ENCODE peak calls at places on chromosomes 4 and X, in ten cellular contexts. X, D, N, A, M, G, P, O, E and H are unnamed samples.

GRCh38 chr4:169089004-169089403 is 78.9 kb upstream of the CBR4 start:
- DNase-seq in M (no peak), D (no peak), N (no peak), E (no peak), A (peak), O (no peak), P (no peak), X (no peak), G (no peak), H (no peak)

GRCh38 chrX:40153335-40154221 is 55.8 kb upstream of the BCOR start:
- DNase-seq in X (no peak), G (peak), E (peak), P (no peak), N (no peak), M (peak), A (peak), O (no peak), D (peak), H (peak)

GRCh38 chrX:153460826-153461225 is 9.6 kb downstream of the HAUS7 start:
- DNase-seq in X (peak), M (peak), N (no peak), P (no peak), O (no peak), D (no peak), A (peak), G (peak), E (peak), H (no peak)

GRCh38 chrX:43631841-43632240 is 24.3 kb upstream of the MAOA start:
- DNase-seq in X (no peak), A (no peak), G (no peak), E (no peak), O (no peak), N (no peak), P (no peak), M (no peak), D (no peak), H (no peak)

GRCh38 chrX:1111543-1112300 is 100.7 kb downstream of the CRLF2 start:
- DNase-seq in G (no peak), D (no peak), N (no peak), P (no peak), X (no peak), E (no peak), A (no peak), M (no peak), O (no peak), H (no peak)

GRCh38 chr4:184400375-184400870 is 73.9 kb downstream of the IRF2 start:
- DNase-seq in D (no peak), M (no peak), X (no peak), E (no peak), A (no peak), O (no peak), G (no peak), N (no peak), P (no peak), H (no peak)

GRCh38 chr4:151302432-151302831 is 23.0 kb downstream of the SH3D19 start:
- DNase-seq in G (no peak), O (no peak), E (no peak), P (no peak), N (no peak), X (peak), D (no peak), M (no peak), A (no peak), H (no peak)

GRCh38 chrX:46328133-46328532 is 217.1 kb downstream of the ZNF674 start:
- DNase-seq in A (no peak), O (no peak), E (no peak), N (no peak), X (no peak), M (no peak), G (no peak), P (no peak), D (no peak), H (no peak)

GRCh38 chr4:125316781-125317525 is 2.2 kb downstream of the FAT4 start:
- DNase-seq in O (no peak), N (no peak), A (no peak), D (peak), M (peak), X (no peak), G (peak), P (peak), E (peak), H (peak)

GRCh38 chr4:126564283-126564854 is 1068.4 kb upstream of the INTU start:
- DNase-seq in X (no peak), P (no peak), N (no peak), O (no peak), E (no peak), D (no peak), M (no peak), G (no peak), A (no peak), H (no peak)

GRCh38 chr4:44493924-44494323 is 45.3 kb upstream of the KCTD8 start:
- DNase-seq in G (peak), E (no peak), N (no peak), X (peak), O (no peak), D (no peak), M (peak), P (no peak), A (peak), H (no peak)

GRCh38 chrX:37349131-37350033 is at the start of gene PRRG1:
- DNase-seq in D (peak), N (peak), M (peak), G (peak), O (no peak), P (peak), A (peak), X (peak), E (peak), H (peak)

GRCh38 chr4:77636902-77637301 is 31.3 kb downstream of the CXCL13 start:
- DNase-seq in P (no peak), A (peak), E (peak), D (no peak), X (peak), G (peak), N (no peak), O (no peak), M (no peak), H (no peak)

GRCh38 chrX:116480059-116480458 is 17.3 kb upstream of the CT83 start:
- DNase-seq in M (no peak), X (no peak), G (no peak), A (no peak), N (no peak), E (no peak), O (no peak), D (no peak), P (no peak), H (no peak)

GRCh38 chrX:123487226-123487625 is 245.6 kb downstream of the THOC2 start:
- DNase-seq in O (no peak), E (no peak), M (no peak), X (no peak), A (no peak), N (no peak), G (no peak), P (no peak), D (no peak), H (no peak)

GRCh38 chr4:77052352-77052751 is 23.4 kb downstream of the CCNI start:
- DNase-seq in M (no peak), N (no peak), D (no peak), X (peak), G (no peak), E (peak), A (peak), O (no peak), P (no peak), H (no peak)

GRCh38 chrX:118595501-118596042 is 100.0 kb downstream of the DOCK11 start:
- DNase-seq in M (no peak), P (no peak), G (no peak), O (no peak), N (no peak), X (no peak), E (no peak), D (no peak), A (no peak), H (no peak)

GRCh38 chrX:130746709-130747347 is 156.2 kb downstream of the ENOX2 start:
- DNase-seq in D (no peak), O (no peak), P (no peak), A (no peak), E (no peak), N (no peak), G (no peak), M (no peak), X (peak), H (no peak)

GRCh38 chr4:135552131-135552530 is 1350.5 kb upstream of the PABPC4L start:
- DNase-seq in E (no peak), G (no peak), D (no peak), M (no peak), N (no peak), O (no peak), P (no peak), A (no peak), X (no peak), H (no peak)

GRCh38 chrX:123807825-123808416 is 51.9 kb upstream of the XIAP start:
- DNase-seq in O (no peak), G (no peak), X (no peak), P (no peak), A (no peak), M (no peak), N (no peak), D (no peak), E (no peak), H (no peak)

GRCh38 chr4:75545526-75545925 is 10.3 kb upstream of the ODAPH start:
- DNase-seq in A (no peak), O (no peak), D (no peak), N (no peak), E (no peak), P (no peak), G (no peak), M (no peak), X (no peak), H (no peak)

GRCh38 chr4:71231753-71232420 is 106.9 kb upstream of the SLC4A4 start:
- DNase-seq in X (no peak), N (no peak), M (no peak), D (no peak), E (no peak), O (no peak), G (no peak), A (no peak), P (no peak), H (no peak)

GRCh38 chrX:96929036-96929435 is 45.3 kb downstream of the RPA4 start:
- DNase-seq in E (no peak), O (no peak), M (no peak), P (no peak), D (no peak), G (no peak), X (no peak), A (no peak), N (no peak), H (no peak)

GRCh38 chr4:81885016-81885415 is 413.3 kb upstream of the RASGEF1B start:
- DNase-seq in M (no peak), X (no peak), A (no peak), E (no peak), P (no peak), G (no peak), O (no peak), N (no peak), D (no peak), H (no peak)

GRCh38 chr4:142307857-142308256 is 538.2 kb downstream of the INPP4B start:
- DNase-seq in A (no peak), X (no peak), E (no peak), N (no peak), M (no peak), P (no peak), D (no peak), G (no peak), O (no peak), H (no peak)

GRCh38 chrX:107323786-107324492 is 117.5 kb downstream of the DNAAF6 start:
- DNase-seq in D (no peak), G (no peak), P (no peak), N (no peak), O (no peak), A (no peak), E (no peak), X (no peak), M (peak), H (peak)

GRCh38 chrX:107325467-107325866 is 119.1 kb downstream of the DNAAF6 start:
- DNase-seq in M (no peak), O (no peak), A (no peak), N (no peak), E (no peak), P (no peak), D (no peak), X (no peak), G (no peak), H (no peak)

GRCh38 chrX:107324493-107325310 is 118.3 kb downstream of the DNAAF6 start:
- DNase-seq in M (peak), N (no peak), P (no peak), X (no peak), D (peak), A (peak), O (no peak), G (peak), E (no peak), H (peak)
- H3K4me3 ChIP-seq in M (peak), N (no peak), P (no peak), X (no peak), D (no peak), A (no peak), O (no peak), G (no peak), E (no peak), H (no peak)

DNA sequence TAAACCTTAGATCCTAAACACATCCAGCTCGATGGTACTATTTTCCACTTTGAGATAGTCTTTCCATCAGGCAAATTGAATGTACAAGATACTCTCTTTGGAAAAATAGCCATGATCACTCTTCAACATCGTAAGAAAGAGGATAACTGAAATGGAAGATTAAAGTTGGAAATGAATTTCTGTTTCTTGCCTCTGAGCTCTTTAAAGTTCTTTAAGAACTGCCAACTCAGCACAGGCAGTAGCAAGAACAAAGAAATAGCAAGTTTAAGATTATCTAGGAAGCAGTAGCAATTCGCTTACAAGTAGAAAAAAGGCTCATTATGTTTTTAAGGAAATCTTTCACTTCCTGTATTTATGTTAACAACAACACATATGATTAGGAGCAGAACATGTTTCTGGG is 127.6 kb downstream of the CDS1 start:
- DNase-seq in G (no peak), M (no peak), E (no peak), P (no peak), N (no peak), A (no peak), D (no peak), O (no peak), X (no peak), H (no peak)
- TF ChIP-seq EP300 in G (no peak), M (no peak), E (no peak), P (no peak), N (no peak), A (no peak), D (no peak), O (no peak), X (no peak), H (no peak)

GRCh38 chr4:114601304-114602052 is 2.9 kb downstream of the UGT8 start:
- DNase-seq in O (peak), X (no peak), P (no peak), A (no peak), G (no peak), N (no peak), M (no peak), D (no peak), E (no peak), H (no peak)

GRCh38 chr4:114599231-114600065 is 841 bp downstream of the UGT8 start:
- DNase-seq in A (peak), P (no peak), E (peak), M (peak), X (no peak), O (no peak), G (no peak), N (no peak), D (no peak), H (no peak)

GRCh38 chr4:114598191-114599121 is at the start of gene UGT8:
- DNase-seq in X (no peak), G (no peak), O (no peak), D (no peak), A (peak), E (peak), M (peak), P (no peak), N (peak), H (no peak)

GRCh38 chr4:114600066-114600552 is 1.5 kb downstream of the UGT8 start:
- DNase-seq in M (no peak), D (no peak), O (no peak), E (no peak), A (peak), P (no peak), N (no peak), X (no peak), G (no peak), H (no peak)

DNA sequence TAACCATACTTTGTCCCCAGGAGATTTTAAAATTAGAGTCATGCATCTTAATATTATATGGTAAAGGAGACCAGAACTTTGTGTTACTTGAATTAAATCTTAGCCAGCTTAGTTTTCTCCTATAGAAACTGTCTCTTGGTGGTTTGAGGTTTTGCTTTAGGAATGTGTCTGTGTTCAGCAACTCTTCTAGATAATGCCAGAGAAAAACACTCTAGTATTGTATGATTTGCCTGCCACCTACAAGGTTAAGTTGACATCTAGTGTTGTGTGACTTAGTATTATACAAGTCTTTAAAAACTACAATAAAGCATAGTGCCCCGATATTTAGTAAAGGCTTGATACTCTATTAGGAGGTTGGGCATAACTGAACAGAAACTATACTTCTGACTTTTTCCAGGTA is 2.1 kb downstream of the UGT8 start:
- DNase-seq in P (no peak), G (no peak), N (no peak), E (no peak), A (no peak), O (no peak), M (no peak), X (no peak), D (no peak), H (no peak)
- H3K4me3 ChIP-seq in P (no peak), G (no peak), N (no peak), E (no peak), A (no peak), O (no peak), M (no peak), X (no peak), D (no peak), H (no peak)

GRCh38 chr4:16508968-16509367 is 282.7 kb upstream of the TAPT1 start:
- DNase-seq in D (no peak), M (no peak), E (no peak), P (no peak), O (no peak), G (no peak), A (peak), N (no peak), X (no peak), H (no peak)
- TF ChIP-seq EP300 in D (no peak), M (no peak), E (no peak), P (no peak), O (no peak), G (no peak), A (no peak), N (no peak), X (no peak), H (no peak)